ENCODE peak calls at places on chromosomes 2 and 18, in ten cellular contexts. One of them, this sample, is unnamed.

GRCh38 chr2:26161926-26162325 is 11.0 kb upstream of the GAREM2 start:
- DNase-seq in cerebellar cortex: no peak
- DNase-seq in activated CD4-positive, alpha-beta T cell treated with anti-CD3 and anti-CD28 coated beads for 24 hours: no peak
- DNase-seq in stimulated activated CD8-positive, alpha-beta memory T cell treated with anti-CD3 and anti-CD28 coated beads, Interleukin-12 subunit alpha, Interleukin-12 subunit beta, amount 100 ng/mL, for 4 hours: no peak
- DNase-seq in GF-D8: no peak
- DNase-seq in kidney epithelial cell: no peak
- DNase-seq in CD4-positive, alpha-beta memory T cell: no peak
- DNase-seq in stimulated activated CD4-positive, alpha-beta T cell treated with anti-CD3 and anti-CD28 coated beads, TNF-alpha, amount 100 ng/mL, for 1 hour: no peak
- DNase-seq in fibroblast of the aortic adventitia: no peak
- DNase-seq in cardiac muscle cell: no peak
- DNase-seq in this sample: no peak

GRCh38 chr2:24049485-24050021 is at the start of gene FKBP1B:
- DNase-seq in CD4-positive, alpha-beta memory T cell: peak
- DNase-seq in activated CD4-positive, alpha-beta T cell treated with anti-CD3 and anti-CD28 coated beads for 24 hours: peak
- DNase-seq in cerebellar cortex: peak
- DNase-seq in kidney epithelial cell: peak
- DNase-seq in stimulated activated CD4-positive, alpha-beta T cell treated with anti-CD3 and anti-CD28 coated beads, TNF-alpha, amount 100 ng/mL, for 1 hour: no peak
- DNase-seq in cardiac muscle cell: peak
- DNase-seq in stimulated activated CD8-positive, alpha-beta memory T cell treated with anti-CD3 and anti-CD28 coated beads, Interleukin-12 subunit alpha, Interleukin-12 subunit beta, amount 100 ng/mL, for 4 hours: peak
- DNase-seq in fibroblast of the aortic adventitia: peak
- DNase-seq in GF-D8: no peak
- DNase-seq in this sample: no peak

GRCh38 chr2:66445781-66446177 is 10.9 kb downstream of the MEIS1 start:
- DNase-seq in stimulated activated CD8-positive, alpha-beta memory T cell treated with anti-CD3 and anti-CD28 coated beads, Interleukin-12 subunit alpha, Interleukin-12 subunit beta, amount 100 ng/mL, for 4 hours: no peak
- DNase-seq in GF-D8: no peak
- DNase-seq in fibroblast of the aortic adventitia: peak
- DNase-seq in stimulated activated CD4-positive, alpha-beta T cell treated with anti-CD3 and anti-CD28 coated beads, TNF-alpha, amount 100 ng/mL, for 1 hour: no peak
- DNase-seq in cerebellar cortex: peak
- DNase-seq in cardiac muscle cell: no peak
- DNase-seq in CD4-positive, alpha-beta memory T cell: no peak
- DNase-seq in activated CD4-positive, alpha-beta T cell treated with anti-CD3 and anti-CD28 coated beads for 24 hours: no peak
- DNase-seq in kidney epithelial cell: no peak
- DNase-seq in this sample: no peak

GRCh38 chr2:221205103-221205502 is 367.0 kb downstream of the EPHA4 start:
- DNase-seq in kidney epithelial cell: no peak
- DNase-seq in CD4-positive, alpha-beta memory T cell: no peak
- DNase-seq in fibroblast of the aortic adventitia: no peak
- DNase-seq in stimulated activated CD8-positive, alpha-beta memory T cell treated with anti-CD3 and anti-CD28 coated beads, Interleukin-12 subunit alpha, Interleukin-12 subunit beta, amount 100 ng/mL, for 4 hours: no peak
- DNase-seq in stimulated activated CD4-positive, alpha-beta T cell treated with anti-CD3 and anti-CD28 coated beads, TNF-alpha, amount 100 ng/mL, for 1 hour: no peak
- DNase-seq in activated CD4-positive, alpha-beta T cell treated with anti-CD3 and anti-CD28 coated beads for 24 hours: no peak
- DNase-seq in cardiac muscle cell: no peak
- DNase-seq in cerebellar cortex: no peak
- DNase-seq in GF-D8: no peak
- DNase-seq in this sample: no peak

GRCh38 chr2:55047677-55048299 is 2.5 kb downstream of the RTN4 start:
- DNase-seq in cerebellar cortex: peak
- DNase-seq in activated CD4-positive, alpha-beta T cell treated with anti-CD3 and anti-CD28 coated beads for 24 hours: no peak
- DNase-seq in CD4-positive, alpha-beta memory T cell: no peak
- DNase-seq in cardiac muscle cell: peak
- DNase-seq in fibroblast of the aortic adventitia: peak
- DNase-seq in GF-D8: peak
- DNase-seq in stimulated activated CD4-positive, alpha-beta T cell treated with anti-CD3 and anti-CD28 coated beads, TNF-alpha, amount 100 ng/mL, for 1 hour: no peak
- DNase-seq in stimulated activated CD8-positive, alpha-beta memory T cell treated with anti-CD3 and anti-CD28 coated beads, Interleukin-12 subunit alpha, Interleukin-12 subunit beta, amount 100 ng/mL, for 4 hours: no peak
- DNase-seq in kidney epithelial cell: no peak
- DNase-seq in this sample: peak

GRCh38 chr2:136117391-136117841 is 533 bp downstream of the CXCR4 start:
- DNase-seq in cardiac muscle cell: peak
- DNase-seq in fibroblast of the aortic adventitia: peak
- DNase-seq in stimulated activated CD8-positive, alpha-beta memory T cell treated with anti-CD3 and anti-CD28 coated beads, Interleukin-12 subunit alpha, Interleukin-12 subunit beta, amount 100 ng/mL, for 4 hours: no peak
- DNase-seq in CD4-positive, alpha-beta memory T cell: no peak
- DNase-seq in GF-D8: peak
- DNase-seq in cerebellar cortex: no peak
- DNase-seq in kidney epithelial cell: no peak
- DNase-seq in stimulated activated CD4-positive, alpha-beta T cell treated with anti-CD3 and anti-CD28 coated beads, TNF-alpha, amount 100 ng/mL, for 1 hour: no peak
- DNase-seq in activated CD4-positive, alpha-beta T cell treated with anti-CD3 and anti-CD28 coated beads for 24 hours: no peak
- DNase-seq in this sample: peak

GRCh38 chr2:19542796-19543195 is 184.4 kb upstream of the OSR1 start:
- DNase-seq in GF-D8: no peak
- DNase-seq in stimulated activated CD4-positive, alpha-beta T cell treated with anti-CD3 and anti-CD28 coated beads, TNF-alpha, amount 100 ng/mL, for 1 hour: no peak
- DNase-seq in fibroblast of the aortic adventitia: peak
- DNase-seq in activated CD4-positive, alpha-beta T cell treated with anti-CD3 and anti-CD28 coated beads for 24 hours: no peak
- DNase-seq in CD4-positive, alpha-beta memory T cell: no peak
- DNase-seq in cardiac muscle cell: no peak
- DNase-seq in kidney epithelial cell: no peak
- DNase-seq in cerebellar cortex: no peak
- DNase-seq in stimulated activated CD8-positive, alpha-beta memory T cell treated with anti-CD3 and anti-CD28 coated beads, Interleukin-12 subunit alpha, Interleukin-12 subunit beta, amount 100 ng/mL, for 4 hours: no peak
- DNase-seq in this sample: no peak

GRCh38 chr2:236675526-236675925 is 105.9 kb downstream of the ACKR3 start:
- DNase-seq in cerebellar cortex: no peak
- DNase-seq in CD4-positive, alpha-beta memory T cell: no peak
- DNase-seq in activated CD4-positive, alpha-beta T cell treated with anti-CD3 and anti-CD28 coated beads for 24 hours: no peak
- DNase-seq in kidney epithelial cell: no peak
- DNase-seq in fibroblast of the aortic adventitia: no peak
- DNase-seq in cardiac muscle cell: no peak
- DNase-seq in stimulated activated CD8-positive, alpha-beta memory T cell treated with anti-CD3 and anti-CD28 coated beads, Interleukin-12 subunit alpha, Interleukin-12 subunit beta, amount 100 ng/mL, for 4 hours: no peak
- DNase-seq in stimulated activated CD4-positive, alpha-beta T cell treated with anti-CD3 and anti-CD28 coated beads, TNF-alpha, amount 100 ng/mL, for 1 hour: no peak
- DNase-seq in GF-D8: no peak
- DNase-seq in this sample: no peak

GRCh38 chr2:239152239-239152915 is 248.4 kb downstream of the HDAC4 start:
- DNase-seq in activated CD4-positive, alpha-beta T cell treated with anti-CD3 and anti-CD28 coated beads for 24 hours: no peak
- DNase-seq in stimulated activated CD4-positive, alpha-beta T cell treated with anti-CD3 and anti-CD28 coated beads, TNF-alpha, amount 100 ng/mL, for 1 hour: no peak
- DNase-seq in stimulated activated CD8-positive, alpha-beta memory T cell treated with anti-CD3 and anti-CD28 coated beads, Interleukin-12 subunit alpha, Interleukin-12 subunit beta, amount 100 ng/mL, for 4 hours: no peak
- DNase-seq in cardiac muscle cell: no peak
- DNase-seq in fibroblast of the aortic adventitia: no peak
- DNase-seq in GF-D8: no peak
- DNase-seq in CD4-positive, alpha-beta memory T cell: no peak
- DNase-seq in kidney epithelial cell: no peak
- DNase-seq in cerebellar cortex: no peak
- DNase-seq in this sample: no peak

GRCh38 chr2:101559576-101559975 is 84.7 kb upstream of the RFX8 start:
- DNase-seq in cardiac muscle cell: peak
- DNase-seq in activated CD4-positive, alpha-beta T cell treated with anti-CD3 and anti-CD28 coated beads for 24 hours: no peak
- DNase-seq in GF-D8: no peak
- DNase-seq in fibroblast of the aortic adventitia: peak
- DNase-seq in kidney epithelial cell: no peak
- DNase-seq in CD4-positive, alpha-beta memory T cell: no peak
- DNase-seq in stimulated activated CD8-positive, alpha-beta memory T cell treated with anti-CD3 and anti-CD28 coated beads, Interleukin-12 subunit alpha, Interleukin-12 subunit beta, amount 100 ng/mL, for 4 hours: no peak
- DNase-seq in stimulated activated CD4-positive, alpha-beta T cell treated with anti-CD3 and anti-CD28 coated beads, TNF-alpha, amount 100 ng/mL, for 1 hour: no peak
- DNase-seq in cerebellar cortex: no peak
- DNase-seq in this sample: no peak

GRCh38 chr2:120369250-120369649 is 23.3 kb downstream of the INHBB start:
- DNase-seq in activated CD4-positive, alpha-beta T cell treated with anti-CD3 and anti-CD28 coated beads for 24 hours: no peak
- DNase-seq in stimulated activated CD8-positive, alpha-beta memory T cell treated with anti-CD3 and anti-CD28 coated beads, Interleukin-12 subunit alpha, Interleukin-12 subunit beta, amount 100 ng/mL, for 4 hours: no peak
- DNase-seq in CD4-positive, alpha-beta memory T cell: no peak
- DNase-seq in fibroblast of the aortic adventitia: no peak
- DNase-seq in stimulated activated CD4-positive, alpha-beta T cell treated with anti-CD3 and anti-CD28 coated beads, TNF-alpha, amount 100 ng/mL, for 1 hour: no peak
- DNase-seq in cerebellar cortex: no peak
- DNase-seq in cardiac muscle cell: no peak
- DNase-seq in GF-D8: no peak
- DNase-seq in kidney epithelial cell: no peak
- DNase-seq in this sample: no peak

GRCh38 chr2:202237787-202238233 is 587 bp downstream of the SUMO1 start:
- DNase-seq in GF-D8: no peak
- DNase-seq in stimulated activated CD8-positive, alpha-beta memory T cell treated with anti-CD3 and anti-CD28 coated beads, Interleukin-12 subunit alpha, Interleukin-12 subunit beta, amount 100 ng/mL, for 4 hours: no peak
- DNase-seq in fibroblast of the aortic adventitia: peak
- DNase-seq in cardiac muscle cell: peak
- DNase-seq in activated CD4-positive, alpha-beta T cell treated with anti-CD3 and anti-CD28 coated beads for 24 hours: no peak
- DNase-seq in kidney epithelial cell: no peak
- DNase-seq in cerebellar cortex: peak
- DNase-seq in CD4-positive, alpha-beta memory T cell: no peak
- DNase-seq in stimulated activated CD4-positive, alpha-beta T cell treated with anti-CD3 and anti-CD28 coated beads, TNF-alpha, amount 100 ng/mL, for 1 hour: no peak
- DNase-seq in this sample: peak

GRCh38 chr2:235238537-235238936 is 255.3 kb upstream of the AGAP1 start:
- DNase-seq in kidney epithelial cell: no peak
- DNase-seq in cerebellar cortex: no peak
- DNase-seq in fibroblast of the aortic adventitia: peak
- DNase-seq in GF-D8: no peak
- DNase-seq in cardiac muscle cell: peak
- DNase-seq in stimulated activated CD8-positive, alpha-beta memory T cell treated with anti-CD3 and anti-CD28 coated beads, Interleukin-12 subunit alpha, Interleukin-12 subunit beta, amount 100 ng/mL, for 4 hours: no peak
- DNase-seq in activated CD4-positive, alpha-beta T cell treated with anti-CD3 and anti-CD28 coated beads for 24 hours: no peak
- DNase-seq in CD4-positive, alpha-beta memory T cell: no peak
- DNase-seq in stimulated activated CD4-positive, alpha-beta T cell treated with anti-CD3 and anti-CD28 coated beads, TNF-alpha, amount 100 ng/mL, for 1 hour: no peak
- DNase-seq in this sample: no peak

GRCh38 chr2:236787885-236788284 is 218.3 kb downstream of the ACKR3 start:
- DNase-seq in GF-D8: no peak
- DNase-seq in stimulated activated CD4-positive, alpha-beta T cell treated with anti-CD3 and anti-CD28 coated beads, TNF-alpha, amount 100 ng/mL, for 1 hour: no peak
- DNase-seq in cardiac muscle cell: no peak
- DNase-seq in CD4-positive, alpha-beta memory T cell: no peak
- DNase-seq in kidney epithelial cell: no peak
- DNase-seq in cerebellar cortex: no peak
- DNase-seq in fibroblast of the aortic adventitia: no peak
- DNase-seq in activated CD4-positive, alpha-beta T cell treated with anti-CD3 and anti-CD28 coated beads for 24 hours: no peak
- DNase-seq in stimulated activated CD8-positive, alpha-beta memory T cell treated with anti-CD3 and anti-CD28 coated beads, Interleukin-12 subunit alpha, Interleukin-12 subunit beta, amount 100 ng/mL, for 4 hours: no peak
- DNase-seq in this sample: peak

GRCh38 chr2:119741001-119741400 is 18.7 kb upstream of the PTPN4 start:
- DNase-seq in stimulated activated CD8-positive, alpha-beta memory T cell treated with anti-CD3 and anti-CD28 coated beads, Interleukin-12 subunit alpha, Interleukin-12 subunit beta, amount 100 ng/mL, for 4 hours: no peak
- DNase-seq in GF-D8: no peak
- DNase-seq in CD4-positive, alpha-beta memory T cell: no peak
- DNase-seq in stimulated activated CD4-positive, alpha-beta T cell treated with anti-CD3 and anti-CD28 coated beads, TNF-alpha, amount 100 ng/mL, for 1 hour: no peak
- DNase-seq in fibroblast of the aortic adventitia: no peak
- DNase-seq in cerebellar cortex: no peak
- DNase-seq in kidney epithelial cell: no peak
- DNase-seq in activated CD4-positive, alpha-beta T cell treated with anti-CD3 and anti-CD28 coated beads for 24 hours: no peak
- DNase-seq in cardiac muscle cell: no peak
- DNase-seq in this sample: no peak

GRCh38 chr2:163132850-163133249 is 294.3 kb upstream of the KCNH7 start:
- DNase-seq in activated CD4-positive, alpha-beta T cell treated with anti-CD3 and anti-CD28 coated beads for 24 hours: no peak
- DNase-seq in cerebellar cortex: peak
- DNase-seq in cardiac muscle cell: peak
- DNase-seq in stimulated activated CD4-positive, alpha-beta T cell treated with anti-CD3 and anti-CD28 coated beads, TNF-alpha, amount 100 ng/mL, for 1 hour: no peak
- DNase-seq in kidney epithelial cell: peak
- DNase-seq in CD4-positive, alpha-beta memory T cell: no peak
- DNase-seq in fibroblast of the aortic adventitia: peak
- DNase-seq in GF-D8: no peak
- DNase-seq in stimulated activated CD8-positive, alpha-beta memory T cell treated with anti-CD3 and anti-CD28 coated beads, Interleukin-12 subunit alpha, Interleukin-12 subunit beta, amount 100 ng/mL, for 4 hours: no peak
- DNase-seq in this sample: no peak

GRCh38 chr2:527581-527980 is 149.6 kb downstream of the TMEM18 start:
- DNase-seq in GF-D8: no peak
- DNase-seq in cerebellar cortex: no peak
- DNase-seq in kidney epithelial cell: no peak
- DNase-seq in fibroblast of the aortic adventitia: no peak
- DNase-seq in CD4-positive, alpha-beta memory T cell: no peak
- DNase-seq in cardiac muscle cell: no peak
- DNase-seq in activated CD4-positive, alpha-beta T cell treated with anti-CD3 and anti-CD28 coated beads for 24 hours: no peak
- DNase-seq in stimulated activated CD8-positive, alpha-beta memory T cell treated with anti-CD3 and anti-CD28 coated beads, Interleukin-12 subunit alpha, Interleukin-12 subunit beta, amount 100 ng/mL, for 4 hours: no peak
- DNase-seq in stimulated activated CD4-positive, alpha-beta T cell treated with anti-CD3 and anti-CD28 coated beads, TNF-alpha, amount 100 ng/mL, for 1 hour: no peak
- DNase-seq in this sample: no peak

GRCh38 chr2:235500761-235501662 is 7.2 kb downstream of the AGAP1 start:
- DNase-seq in cerebellar cortex: no peak
- DNase-seq in kidney epithelial cell: no peak
- DNase-seq in activated CD4-positive, alpha-beta T cell treated with anti-CD3 and anti-CD28 coated beads for 24 hours: no peak
- DNase-seq in stimulated activated CD8-positive, alpha-beta memory T cell treated with anti-CD3 and anti-CD28 coated beads, Interleukin-12 subunit alpha, Interleukin-12 subunit beta, amount 100 ng/mL, for 4 hours: no peak
- DNase-seq in stimulated activated CD4-positive, alpha-beta T cell treated with anti-CD3 and anti-CD28 coated beads, TNF-alpha, amount 100 ng/mL, for 1 hour: no peak
- DNase-seq in CD4-positive, alpha-beta memory T cell: no peak
- DNase-seq in GF-D8: no peak
- DNase-seq in fibroblast of the aortic adventitia: peak
- DNase-seq in cardiac muscle cell: peak
- DNase-seq in this sample: no peak

GRCh38 chr2:105749583-105750399 is 5.1 kb downstream of the NCK2 start:
- DNase-seq in stimulated activated CD8-positive, alpha-beta memory T cell treated with anti-CD3 and anti-CD28 coated beads, Interleukin-12 subunit alpha, Interleukin-12 subunit beta, amount 100 ng/mL, for 4 hours: no peak
- DNase-seq in cerebellar cortex: no peak
- DNase-seq in GF-D8: no peak
- DNase-seq in CD4-positive, alpha-beta memory T cell: peak
- DNase-seq in activated CD4-positive, alpha-beta T cell treated with anti-CD3 and anti-CD28 coated beads for 24 hours: no peak
- DNase-seq in cardiac muscle cell: peak
- DNase-seq in stimulated activated CD4-positive, alpha-beta T cell treated with anti-CD3 and anti-CD28 coated beads, TNF-alpha, amount 100 ng/mL, for 1 hour: no peak
- DNase-seq in kidney epithelial cell: no peak
- DNase-seq in fibroblast of the aortic adventitia: no peak
- DNase-seq in this sample: no peak

GRCh38 chr18:26649193-26649543 is 100.8 kb upstream of the KCTD1 start:
- DNase-seq in stimulated activated CD4-positive, alpha-beta T cell treated with anti-CD3 and anti-CD28 coated beads, TNF-alpha, amount 100 ng/mL, for 1 hour: no peak
- DNase-seq in fibroblast of the aortic adventitia: no peak
- DNase-seq in stimulated activated CD8-positive, alpha-beta memory T cell treated with anti-CD3 and anti-CD28 coated beads, Interleukin-12 subunit alpha, Interleukin-12 subunit beta, amount 100 ng/mL, for 4 hours: no peak
- DNase-seq in cardiac muscle cell: no peak
- DNase-seq in GF-D8: no peak
- DNase-seq in activated CD4-positive, alpha-beta T cell treated with anti-CD3 and anti-CD28 coated beads for 24 hours: no peak
- DNase-seq in CD4-positive, alpha-beta memory T cell: no peak
- DNase-seq in kidney epithelial cell: no peak
- DNase-seq in cerebellar cortex: no peak
- DNase-seq in this sample: no peak

GRCh38 chr2:216545359-216545758 is 46.7 kb downstream of the RPL37A start:
- DNase-seq in stimulated activated CD4-positive, alpha-beta T cell treated with anti-CD3 and anti-CD28 coated beads, TNF-alpha, amount 100 ng/mL, for 1 hour: no peak
- DNase-seq in GF-D8: peak
- DNase-seq in stimulated activated CD8-positive, alpha-beta memory T cell treated with anti-CD3 and anti-CD28 coated beads, Interleukin-12 subunit alpha, Interleukin-12 subunit beta, amount 100 ng/mL, for 4 hours: no peak
- DNase-seq in fibroblast of the aortic adventitia: peak
- DNase-seq in CD4-positive, alpha-beta memory T cell: no peak
- DNase-seq in activated CD4-positive, alpha-beta T cell treated with anti-CD3 and anti-CD28 coated beads for 24 hours: no peak
- DNase-seq in cardiac muscle cell: peak
- DNase-seq in cerebellar cortex: no peak
- DNase-seq in kidney epithelial cell: no peak
- DNase-seq in this sample: no peak

GRCh38 chr2:109670556-109671411 is 56.6 kb downstream of the SOWAHC start:
- DNase-seq in stimulated activated CD8-positive, alpha-beta memory T cell treated with anti-CD3 and anti-CD28 coated beads, Interleukin-12 subunit alpha, Interleukin-12 subunit beta, amount 100 ng/mL, for 4 hours: no peak
- DNase-seq in stimulated activated CD4-positive, alpha-beta T cell treated with anti-CD3 and anti-CD28 coated beads, TNF-alpha, amount 100 ng/mL, for 1 hour: no peak
- DNase-seq in cerebellar cortex: no peak
- DNase-seq in activated CD4-positive, alpha-beta T cell treated with anti-CD3 and anti-CD28 coated beads for 24 hours: no peak
- DNase-seq in kidney epithelial cell: no peak
- DNase-seq in CD4-positive, alpha-beta memory T cell: no peak
- DNase-seq in cardiac muscle cell: no peak
- DNase-seq in fibroblast of the aortic adventitia: no peak
- DNase-seq in GF-D8: no peak
- DNase-seq in this sample: no peak

GRCh38 chr2:67631474-67631873 is 234.3 kb downstream of the ETAA1 start:
- DNase-seq in stimulated activated CD8-positive, alpha-beta memory T cell treated with anti-CD3 and anti-CD28 coated beads, Interleukin-12 subunit alpha, Interleukin-12 subunit beta, amount 100 ng/mL, for 4 hours: no peak
- DNase-seq in kidney epithelial cell: no peak
- DNase-seq in cardiac muscle cell: no peak
- DNase-seq in fibroblast of the aortic adventitia: no peak
- DNase-seq in stimulated activated CD4-positive, alpha-beta T cell treated with anti-CD3 and anti-CD28 coated beads, TNF-alpha, amount 100 ng/mL, for 1 hour: no peak
- DNase-seq in GF-D8: no peak
- DNase-seq in activated CD4-positive, alpha-beta T cell treated with anti-CD3 and anti-CD28 coated beads for 24 hours: no peak
- DNase-seq in cerebellar cortex: no peak
- DNase-seq in CD4-positive, alpha-beta memory T cell: no peak
- DNase-seq in this sample: no peak

GRCh38 chr2:163401481-163401880 is 334.3 kb downstream of the FIGN start:
- DNase-seq in fibroblast of the aortic adventitia: peak
- DNase-seq in kidney epithelial cell: peak
- DNase-seq in cerebellar cortex: no peak
- DNase-seq in cardiac muscle cell: peak
- DNase-seq in stimulated activated CD4-positive, alpha-beta T cell treated with anti-CD3 and anti-CD28 coated beads, TNF-alpha, amount 100 ng/mL, for 1 hour: no peak
- DNase-seq in activated CD4-positive, alpha-beta T cell treated with anti-CD3 and anti-CD28 coated beads for 24 hours: no peak
- DNase-seq in CD4-positive, alpha-beta memory T cell: no peak
- DNase-seq in stimulated activated CD8-positive, alpha-beta memory T cell treated with anti-CD3 and anti-CD28 coated beads, Interleukin-12 subunit alpha, Interleukin-12 subunit beta, amount 100 ng/mL, for 4 hours: no peak
- DNase-seq in GF-D8: no peak
- DNase-seq in this sample: no peak

GRCh38 chr2:43266692-43267091 is 40.3 kb upstream of the ZFP36L2 start:
- DNase-seq in stimulated activated CD8-positive, alpha-beta memory T cell treated with anti-CD3 and anti-CD28 coated beads, Interleukin-12 subunit alpha, Interleukin-12 subunit beta, amount 100 ng/mL, for 4 hours: no peak
- DNase-seq in kidney epithelial cell: no peak
- DNase-seq in fibroblast of the aortic adventitia: no peak
- DNase-seq in activated CD4-positive, alpha-beta T cell treated with anti-CD3 and anti-CD28 coated beads for 24 hours: no peak
- DNase-seq in CD4-positive, alpha-beta memory T cell: no peak
- DNase-seq in stimulated activated CD4-positive, alpha-beta T cell treated with anti-CD3 and anti-CD28 coated beads, TNF-alpha, amount 100 ng/mL, for 1 hour: no peak
- DNase-seq in cerebellar cortex: no peak
- DNase-seq in GF-D8: no peak
- DNase-seq in cardiac muscle cell: no peak
- DNase-seq in this sample: no peak

GRCh38 chr2:237180987-237181386 is 95.3 kb downstream of the COPS8 start:
- DNase-seq in cardiac muscle cell: no peak
- DNase-seq in cerebellar cortex: no peak
- DNase-seq in activated CD4-positive, alpha-beta T cell treated with anti-CD3 and anti-CD28 coated beads for 24 hours: no peak
- DNase-seq in CD4-positive, alpha-beta memory T cell: no peak
- DNase-seq in kidney epithelial cell: no peak
- DNase-seq in stimulated activated CD4-positive, alpha-beta T cell treated with anti-CD3 and anti-CD28 coated beads, TNF-alpha, amount 100 ng/mL, for 1 hour: no peak
- DNase-seq in GF-D8: no peak
- DNase-seq in fibroblast of the aortic adventitia: peak
- DNase-seq in stimulated activated CD8-positive, alpha-beta memory T cell treated with anti-CD3 and anti-CD28 coated beads, Interleukin-12 subunit alpha, Interleukin-12 subunit beta, amount 100 ng/mL, for 4 hours: no peak
- DNase-seq in this sample: no peak

This sample was measured in HL-60.